ENCODE peak calls at places on chromosomes 2 and 18, in five cellular contexts. D is H9, S is left lung, N is mesenchymal stem cell, I is BE2C. L is an unnamed sample. For H3K4me1, the result is how much of the 10 kb centered on the place peaks cover.

GRCh38 chr2:148167855-148168254 is 147.0 kb downstream of the MBD5 start:
- DNase-seq in N (no peak), I (no peak), S (no peak), D (no peak), L (no peak)

GRCh38 chr2:60837123-60837522 is 44.3 kb upstream of the REL start:
- DNase-seq in S (no peak), D (no peak), I (no peak), N (no peak), L (no peak)

GRCh38 chr2:121977326-121977725 is 221.9 kb downstream of the TSN start:
- DNase-seq in D (no peak), N (no peak), S (no peak), I (no peak), L (peak)

GRCh38 chr2:84546551-84546950 is 30.3 kb downstream of the DNAH6 start:
- DNase-seq in I (no peak), N (no peak), S (no peak), D (no peak), L (no peak)

GRCh38 chr2:5691659-5692529 is at the start of gene SOX11:
- DNase-seq in N (peak), S (no peak), D (peak), I (peak), L (peak)

GRCh38 chr2:17538022-17538843 is 2.3 kb upstream of the VSNL1 start:
- DNase-seq in S (no peak), N (peak), I (no peak), D (peak), L (peak)

GRCh38 chr18:46542545-46542944 is 114.5 kb downstream of the LOXHD1 start:
- DNase-seq in S (no peak), N (no peak), I (no peak), D (no peak), L (peak)

GRCh38 chr18:70250781-70251180 is 38.1 kb upstream of the SOCS6 start:
- DNase-seq in N (no peak), D (no peak), S (no peak), I (no peak), L (no peak)

GRCh38 chr2:25743132-25743830 is 69.9 kb upstream of the DTNB start:
- DNase-seq in I (no peak), N (no peak), S (no peak), D (no peak), L (no peak)

DNA sequence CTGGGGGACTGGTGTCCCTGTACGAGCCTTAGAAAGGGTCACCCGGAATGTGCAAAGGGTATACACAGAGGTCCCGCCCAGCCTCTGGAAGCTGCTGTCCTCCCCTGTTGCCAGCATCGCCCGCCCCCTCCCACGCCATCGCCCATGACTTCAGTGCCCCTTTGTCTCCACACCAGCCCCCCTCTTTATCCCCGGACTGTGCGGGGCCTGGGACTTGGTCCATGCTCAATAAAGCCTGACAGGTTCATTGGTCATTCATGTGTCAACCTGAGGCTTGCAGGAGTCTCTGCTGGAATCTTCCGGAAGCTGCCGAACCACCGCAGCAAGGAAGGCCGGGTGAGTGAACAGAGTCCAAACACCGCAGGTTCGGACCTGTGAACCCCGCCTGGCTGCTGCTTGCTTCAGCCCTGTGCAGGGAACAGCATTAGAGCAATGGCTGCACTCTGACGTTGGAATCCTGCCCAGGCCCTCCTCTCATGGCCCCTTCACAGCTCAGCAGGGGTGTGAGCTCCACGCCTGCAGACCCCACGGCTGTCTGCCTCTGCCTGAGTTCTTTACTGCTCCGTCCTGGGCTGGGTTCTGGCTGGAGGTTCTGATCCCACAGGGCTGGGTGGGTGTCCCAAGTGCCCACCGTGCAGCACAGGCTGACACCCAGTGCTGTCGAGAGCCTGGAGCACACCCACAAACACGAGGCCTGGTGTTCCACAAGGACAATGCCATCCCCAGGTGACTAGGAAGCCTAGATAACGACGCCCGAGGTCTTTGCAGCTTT is 96.5 kb downstream of the SEPTIN10 start:
- DNase-seq in I (no peak), S (no peak), D (no peak), N (no peak), L (no peak)
- H3K4me1 ChIP-seq in I (under half), S (under half), D (under half), N (under half), L (under half)

GRCh38 chr18:48934708-48935432 is 15.9 kb downstream of the SMAD7 start:
- DNase-seq in D (no peak), N (peak), S (no peak), I (no peak), L (no peak)
- H3K4me1 ChIP-seq in D (under half), N (half or more), S (half or more), I (under half), L (half or more)

GRCh38 chr2:66570471-66570870 is 135.5 kb downstream of the MEIS1 start:
- DNase-seq in N (no peak), I (no peak), S (no peak), D (no peak), L (no peak)
- H3K4me1 ChIP-seq in N (under half), I (under half), S (under half), D (under half), L (under half)

GRCh38 chr2:126877861-126878565 is 20.7 kb upstream of the TEX51 start:
- DNase-seq in N (no peak), D (no peak), I (no peak), S (no peak), L (no peak)

GRCh38 chr2:126879348-126880261 is 19.1 kb upstream of the TEX51 start:
- DNase-seq in N (no peak), D (peak), I (no peak), S (no peak), L (no peak)

GRCh38 chr2:126877041-126877440 is 21.6 kb upstream of the TEX51 start:
- DNase-seq in S (no peak), N (no peak), D (no peak), I (no peak), L (no peak)

GRCh38 chr2:126880262-126880800 is 18.4 kb upstream of the TEX51 start:
- DNase-seq in D (peak), I (no peak), S (no peak), N (no peak), L (no peak)

GRCh38 chr2:126878601-126879000 is 20.1 kb upstream of the TEX51 start:
- DNase-seq in I (no peak), D (peak), S (no peak), N (no peak), L (no peak)
- H3K4me1 ChIP-seq in I (under half), D (under half), S (under half), N (under half), L (under half)

DNA sequence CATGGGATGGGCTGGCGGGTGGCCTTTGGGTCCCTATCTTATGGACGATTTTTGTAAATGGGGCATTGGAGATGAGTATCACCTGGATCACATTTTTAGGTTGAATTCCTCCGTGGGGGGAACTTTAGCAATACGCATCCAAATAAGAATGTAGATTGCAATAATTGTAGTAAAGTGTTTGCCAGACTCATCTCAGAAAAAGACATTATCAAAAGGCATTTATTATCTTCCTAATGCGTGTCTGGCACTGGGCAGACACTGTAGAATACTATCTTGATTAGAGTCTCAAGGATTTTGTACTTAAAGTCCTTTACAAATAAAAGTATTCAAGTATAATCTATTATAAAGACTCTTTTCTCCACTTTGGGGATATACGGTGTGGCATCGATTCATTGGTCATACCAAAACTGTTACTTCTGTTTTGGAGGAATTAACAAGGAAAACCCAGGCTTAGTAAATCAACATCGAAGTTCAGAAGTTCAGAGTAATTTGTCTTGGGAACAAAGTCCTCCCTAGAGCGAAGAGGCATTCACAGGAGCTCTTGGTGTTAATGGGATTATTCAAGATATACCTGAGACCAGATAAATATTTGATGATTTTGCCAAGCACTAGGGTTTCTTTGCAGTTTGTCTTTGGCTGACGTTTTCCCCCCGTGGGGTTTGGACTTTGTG is 568 bp upstream of the ACKR3 start:
- DNase-seq in D (no peak), I (no peak), N (peak), S (no peak), L (peak)
- H3K4me1 ChIP-seq in D (under half), I (under half), N (under half), S (under half), L (half or more)